ENCODE peak calls at places on chromosomes 4 and X, in seven cellular contexts. F is ELR, Q is A549, N is NCI-H187 treated with DMSO at 0.1 percent for 48 hours, W is bronchial epithelial cell, I is HEK293T, D is fibroblast of lung. H is an unnamed sample.

GRCh38 chr4:53923921-53924320 is 140.5 kb downstream of the CHIC2 start:
- DNase-seq in I (no peak), W (peak), N (no peak), D (no peak), F (no peak), Q (no peak), H (no peak)

GRCh38 chr4:167117273-167117672 is 117.0 kb downstream of the SPOCK3 start:
- DNase-seq in F (no peak), D (no peak), N (no peak), W (peak), Q (no peak), I (no peak), H (no peak)

GRCh38 chrX:125436855-125437254 is 117.2 kb downstream of the TEX13C start:
- DNase-seq in D (no peak), F (no peak), I (peak), W (peak), N (no peak), Q (no peak), H (peak)

GRCh38 chrX:150771116-150771515 is 77.9 kb downstream of the MTMR1 start:
- DNase-seq in N (no peak), Q (no peak), D (no peak), I (no peak), F (no peak), W (no peak), H (no peak)

GRCh38 chr4:46372878-46373277 is 17.1 kb downstream of the GABRA2 start:
- DNase-seq in D (no peak), W (no peak), Q (no peak), I (no peak), F (no peak), N (no peak), H (no peak)

GRCh38 chr4:165294907-165295306 is 32.6 kb upstream of the MSMO1 start:
- DNase-seq in I (no peak), F (no peak), N (no peak), W (no peak), D (no peak), Q (no peak), H (peak)

GRCh38 chr4:77152421-77152820 is 4.6 kb upstream of the CCNG2 start:
- DNase-seq in W (peak), D (peak), N (peak), F (no peak), I (no peak), Q (no peak), H (peak)

GRCh38 chr4:185346975-185347601 is 48.6 kb downstream of the LRP2BP start:
- DNase-seq in N (no peak), Q (no peak), D (peak), I (no peak), F (peak), W (no peak), H (no peak)

GRCh38 chr4:18397681-18398080 is 376.1 kb upstream of the LCORL start:
- DNase-seq in N (no peak), W (no peak), I (no peak), Q (no peak), D (no peak), F (no peak), H (no peak)

GRCh38 chr4:183257808-183258207 is 62.3 kb downstream of the CLDN22 start:
- DNase-seq in D (no peak), I (no peak), Q (no peak), W (no peak), N (no peak), F (no peak), H (no peak)

GRCh38 chr4:54727346-54727745 is 69.6 kb downstream of the KIT start:
- DNase-seq in Q (no peak), I (no peak), N (no peak), F (no peak), W (no peak), D (no peak), H (no peak)

GRCh38 chr4:38855466-38855865 is 1.2 kb downstream of the TLR6 start:
- DNase-seq in F (no peak), I (no peak), D (no peak), N (no peak), W (no peak), Q (no peak), H (no peak)

GRCh38 chrX:102546818-102547493 is 30.4 kb upstream of the TMSB15A start:
- DNase-seq in I (no peak), D (peak), Q (no peak), W (no peak), N (no peak), F (no peak), H (no peak)